ENCODE peak calls at places on chromosomes 3 and 15, in eight cellular contexts. O, G, I, Y, W, C, M and S are unnamed samples.
A peak's percentile ranks its signal among the peaks of the same experiment; 100 is the strongest.

GRCh38 chr3:35505181-35505580 is 134.1 kb upstream of the ARPP21 start:
- DNase-seq in I (peak; percentile 73), G (no peak), O (no peak), C (peak; percentile 38), Y (no peak), M (peak; percentile 49), W (no peak), S (peak; percentile 8)

GRCh38 chr15:39756806-39757522 is 25.7 kb downstream of the FSIP1 start:
- DNase-seq in O (peak; percentile 47), W (no peak), Y (no peak), I (peak; percentile 23), M (no peak), C (no peak), G (peak; percentile 17), S (no peak)

GRCh38 chr3:152047465-152047864 is 174.0 kb downstream of the SUCNR1 start:
- DNase-seq in I (no peak), Y (no peak), W (no peak), C (no peak), G (no peak), M (no peak), O (no peak), S (no peak)

GRCh38 chr15:49423021-49423420 is at the start of gene FGF7:
- DNase-seq in O (no peak), C (no peak), G (no peak), Y (no peak), W (no peak), I (no peak), M (no peak), S (no peak)

GRCh38 chr3:40574661-40575060 is 49.9 kb downstream of the ZNF621 start:
- DNase-seq in Y (no peak), W (no peak), I (no peak), O (peak; percentile 60), G (no peak), M (no peak), C (no peak), S (no peak)

GRCh38 chr3:112654979-112655378 is 14.0 kb upstream of the CCDC80 start:
- DNase-seq in W (no peak), G (no peak), Y (no peak), C (no peak), M (no peak), I (no peak), O (no peak), S (no peak)

GRCh38 chr3:177810162-177810623 is 612.9 kb upstream of the TBL1XR1 start:
- DNase-seq in G (no peak), O (peak; percentile 47), W (peak; percentile 91), M (no peak), I (no peak), Y (no peak), C (no peak), S (no peak)

GRCh38 chr3:120160050-120160449 is 65.8 kb upstream of the GSK3B start:
- DNase-seq in W (peak; percentile 100), I (no peak), Y (no peak), G (peak; percentile 76), M (no peak), C (peak; percentile 79), O (peak; percentile 87), S (no peak)

GRCh38 chr15:41630616-41631218 is 29.5 kb upstream of the MGA start:
- DNase-seq in I (no peak), W (no peak), Y (no peak), C (no peak), O (no peak), M (no peak), G (no peak), S (no peak)

GRCh38 chr15:55628369-55628730 is 40.2 kb upstream of the PYGO1 start:
- DNase-seq in M (no peak), C (no peak), G (no peak), I (no peak), W (no peak), Y (no peak), O (no peak), S (no peak)

GRCh38 chr3:6857510-6857909 is 3.4 kb upstream of the GRM7 start:
- DNase-seq in M (no peak), O (no peak), Y (no peak), I (no peak), W (no peak), C (no peak), G (no peak), S (no peak)

GRCh38 chr15:84992157-84992940 is 10.7 kb downstream of the PDE8A start:
- DNase-seq in I (no peak), G (peak; percentile 65), Y (peak; percentile 22), W (peak; percentile 29), M (no peak), O (peak; percentile 65), C (no peak), S (no peak)

GRCh38 chr3:69079269-69080159 is 651 bp downstream of the UBA3 start:
- DNase-seq in G (peak; percentile 14), I (peak; percentile 40), C (peak; percentile 72), O (no peak), Y (no peak), M (peak; percentile 34), W (no peak), S (peak; percentile 12)

GRCh38 chr3:104951426-104951825 is 415.3 kb upstream of the ALCAM start:
- DNase-seq in G (no peak), W (no peak), I (no peak), O (peak; percentile 18), C (no peak), Y (no peak), M (no peak), S (no peak)

GRCh38 chr3:98232489-98232888 is 31.6 kb upstream of the OR5H6 start:
- DNase-seq in G (no peak), O (no peak), M (no peak), Y (no peak), W (no peak), C (no peak), I (no peak), S (no peak)

GRCh38 chr15:63765338-63765737 is 68.4 kb downstream of the HERC1 start:
- DNase-seq in W (no peak), Y (no peak), C (no peak), G (no peak), M (no peak), I (no peak), O (no peak), S (no peak)

GRCh38 chr3:191740712-191741111 is 279.7 kb downstream of the PYDC2 start:
- DNase-seq in O (no peak), W (no peak), Y (no peak), I (no peak), G (no peak), C (no peak), M (no peak), S (no peak)

GRCh38 chr15:71114887-71115566 is at the start of gene THSD4:
- DNase-seq in M (no peak), I (peak; percentile 88), G (peak; percentile 88), C (peak; percentile 93), Y (peak; percentile 33), W (no peak), O (peak; percentile 62), S (peak; percentile 80)

GRCh38 chr3:55169608-55170010 is 241.8 kb upstream of the LRTM1 start:
- DNase-seq in Y (no peak), C (no peak), M (no peak), G (no peak), W (peak; percentile 100), O (peak; percentile 96), I (no peak), S (no peak)

GRCh38 chr3:171269557-171269956 is 190.6 kb downstream of the TNIK start:
- DNase-seq in O (no peak), Y (no peak), C (no peak), M (no peak), I (no peak), G (no peak), W (no peak), S (no peak)

DNA sequence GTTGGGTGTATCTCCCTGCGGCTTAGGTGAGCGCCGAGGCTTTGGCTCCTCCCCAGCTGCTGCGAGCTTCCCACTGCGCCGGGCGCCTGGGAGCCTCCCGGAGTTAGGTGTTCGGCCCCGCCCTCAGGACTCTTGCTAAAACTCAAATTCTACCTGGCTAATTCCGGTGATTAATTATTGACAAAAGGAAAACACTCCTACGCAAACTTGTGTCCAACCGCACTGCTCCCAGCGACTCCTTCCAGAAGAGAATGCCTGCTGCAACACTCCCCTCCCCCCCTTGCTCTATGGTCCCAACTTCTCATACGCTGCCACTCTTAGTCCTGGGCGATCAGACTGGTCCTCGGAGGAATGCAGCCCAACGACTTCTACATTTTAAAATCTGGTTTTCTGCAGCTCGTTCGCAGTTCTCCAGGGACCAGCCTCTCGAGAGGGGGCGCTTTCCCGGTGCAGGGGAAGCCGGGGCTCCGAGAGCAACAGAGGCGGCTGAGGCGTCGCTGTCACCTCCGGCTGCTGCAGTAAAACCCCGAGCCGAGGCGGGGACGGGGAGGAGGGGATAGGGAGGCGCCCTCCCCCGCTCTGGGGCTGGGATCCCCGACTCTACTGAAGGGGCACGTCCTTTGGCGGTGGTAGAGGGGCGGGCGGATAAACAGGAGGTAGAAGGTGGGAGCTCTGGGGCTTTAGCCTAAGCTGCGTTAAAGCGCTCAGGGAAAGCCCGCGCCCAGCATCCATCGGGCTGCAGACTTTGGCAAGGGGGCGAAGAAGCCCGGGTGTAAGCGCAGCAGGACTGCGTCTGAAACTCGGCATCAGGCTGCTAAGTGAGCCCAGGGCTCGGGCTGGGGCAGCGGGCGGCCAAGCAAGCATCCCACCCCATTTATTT is at the start of gene SPTSSB:
- DNase-seq in G (peak; percentile 90), C (peak; percentile 69), Y (peak; percentile 56), I (peak; percentile 71), O (peak; percentile 2), M (no peak), W (no peak), S (peak; percentile 58)
- TF ChIP-seq CTCF in G (peak; percentile 19), C (no peak), Y (no peak), I (no peak), O (peak; percentile 57), M (no peak), W (peak; percentile 48), S (peak; percentile 55)

GRCh38 chr3:134197681-134198261 is 52.9 kb downstream of the RYK start:
- DNase-seq in M (no peak), C (no peak), G (peak; percentile 51), Y (no peak), I (no peak), O (peak; percentile 56), W (peak; percentile 32), S (no peak)
- TF ChIP-seq CTCF in M (peak; percentile 82), C (peak; percentile 81), G (peak; percentile 84), Y (peak; percentile 71), I (peak; percentile 61), O (peak; percentile 62), W (peak; percentile 78), S (peak; percentile 78)

GRCh38 chr3:16767006-16767405 is 117.7 kb upstream of the PLCL2 start:
- DNase-seq in I (no peak), M (no peak), O (no peak), C (no peak), G (no peak), Y (no peak), W (no peak), S (no peak)
- TF ChIP-seq CTCF in I (no peak), M (no peak), O (no peak), C (no peak), G (no peak), Y (no peak), W (peak; percentile 8), S (no peak)

DNA sequence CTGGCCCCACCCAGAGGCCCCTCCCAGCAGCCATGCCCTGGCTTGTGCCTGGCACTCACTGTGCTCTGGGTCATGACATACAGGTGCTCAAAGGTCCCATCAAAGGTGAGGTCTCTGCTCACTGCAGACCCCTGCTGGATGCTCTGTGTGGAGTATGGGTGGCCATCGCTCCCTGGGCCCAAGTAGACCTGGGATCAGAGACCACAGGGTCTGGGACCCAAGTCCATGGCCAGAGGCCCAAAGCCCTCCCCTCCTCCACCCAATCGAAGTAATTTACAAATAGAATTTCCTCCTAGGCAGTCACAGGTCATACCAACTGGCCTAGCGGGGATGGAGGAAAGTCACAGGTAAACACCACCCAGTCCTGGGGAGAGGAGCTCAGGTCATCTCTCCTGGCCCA is 7.6 kb downstream of the PLXNB1 start:
- DNase-seq in C (no peak), Y (no peak), M (no peak), G (no peak), I (no peak), W (no peak), O (no peak), S (no peak)
- TF ChIP-seq CTCF in C (no peak), Y (no peak), M (peak; percentile 15), G (no peak), I (no peak), W (no peak), O (peak; percentile 18), S (no peak)